ENCODE peak calls at places on chromosomes 11 and 22, in seven cellular contexts. One of them, this sample, is unnamed.

GRCh38 chr11:9266926-9267325 is 1.8 kb upstream of the DENND5A start:
- DNase-seq in transverse colon: no peak
- DNase-seq in stomach: no peak
- DNase-seq in OCI-LY7: no peak
- DNase-seq in mucosa of descending colon: no peak
- DNase-seq in CD8-positive, alpha-beta T cell: no peak
- DNase-seq in breast epithelium: no peak
- DNase-seq in this sample: no peak

GRCh38 chr11:59208956-59209355 is 3.8 kb downstream of the MPEG1 start:
- DNase-seq in transverse colon: no peak
- DNase-seq in stomach: no peak
- DNase-seq in OCI-LY7: no peak
- DNase-seq in mucosa of descending colon: no peak
- DNase-seq in CD8-positive, alpha-beta T cell: no peak
- DNase-seq in breast epithelium: no peak
- DNase-seq in this sample: no peak

GRCh38 chr22:26907366-26907765 is 250.0 kb downstream of the MIAT start:
- DNase-seq in transverse colon: no peak
- DNase-seq in stomach: no peak
- DNase-seq in OCI-LY7: no peak
- DNase-seq in mucosa of descending colon: no peak
- DNase-seq in CD8-positive, alpha-beta T cell: no peak
- DNase-seq in breast epithelium: no peak
- DNase-seq in this sample: no peak

GRCh38 chr11:110896358-110896757 is 184.1 kb upstream of the ARHGAP20 start:
- DNase-seq in transverse colon: no peak
- DNase-seq in stomach: no peak
- DNase-seq in OCI-LY7: no peak
- DNase-seq in mucosa of descending colon: no peak
- DNase-seq in CD8-positive, alpha-beta T cell: no peak
- DNase-seq in breast epithelium: no peak
- DNase-seq in this sample: no peak

GRCh38 chr11:85118151-85118550 is 509.0 kb downstream of the DLG2 start:
- DNase-seq in transverse colon: no peak
- DNase-seq in stomach: no peak
- DNase-seq in OCI-LY7: no peak
- DNase-seq in mucosa of descending colon: no peak
- DNase-seq in CD8-positive, alpha-beta T cell: no peak
- DNase-seq in breast epithelium: no peak
- DNase-seq in this sample: no peak

GRCh38 chr11:92130432-92130831 is 94.2 kb upstream of the FAT3 start:
- DNase-seq in transverse colon: no peak
- DNase-seq in stomach: no peak
- DNase-seq in OCI-LY7: no peak
- DNase-seq in mucosa of descending colon: no peak
- DNase-seq in CD8-positive, alpha-beta T cell: no peak
- DNase-seq in breast epithelium: no peak
- DNase-seq in this sample: no peak

GRCh38 chr11:63565728-63566127 is 2.5 kb upstream of the PLAAT2 start:
- DNase-seq in transverse colon: no peak
- DNase-seq in stomach: no peak
- DNase-seq in OCI-LY7: no peak
- DNase-seq in mucosa of descending colon: no peak
- DNase-seq in CD8-positive, alpha-beta T cell: no peak
- DNase-seq in breast epithelium: peak; percentile 15
- DNase-seq in this sample: no peak

GRCh38 chr11:47257518-47258316 is at the start of gene NR1H3:
- DNase-seq in transverse colon: peak; percentile 82
- DNase-seq in stomach: peak; percentile 79
- DNase-seq in OCI-LY7: peak; percentile 28
- DNase-seq in mucosa of descending colon: peak; percentile 72
- DNase-seq in CD8-positive, alpha-beta T cell: no peak
- DNase-seq in breast epithelium: peak; percentile 56
- DNase-seq in this sample: no peak

GRCh38 chr11:76778874-76779273 is 4.3 kb upstream of the TSKU start:
- DNase-seq in transverse colon: no peak
- DNase-seq in stomach: no peak
- DNase-seq in OCI-LY7: no peak
- DNase-seq in mucosa of descending colon: no peak
- DNase-seq in CD8-positive, alpha-beta T cell: no peak
- DNase-seq in breast epithelium: no peak
- DNase-seq in this sample: no peak

GRCh38 chr11:76799061-76799804 is 16.1 kb downstream of the TSKU start:
- DNase-seq in transverse colon: peak; percentile 88
- DNase-seq in stomach: peak; percentile 86
- DNase-seq in OCI-LY7: peak; percentile 58
- DNase-seq in mucosa of descending colon: peak; percentile 88
- DNase-seq in CD8-positive, alpha-beta T cell: peak; percentile 89
- DNase-seq in breast epithelium: peak; percentile 67
- DNase-seq in this sample: peak; percentile 43

GRCh38 chr22:47151490-47151889 is 389.0 kb downstream of the TBC1D22A start:
- DNase-seq in transverse colon: no peak
- DNase-seq in stomach: no peak
- DNase-seq in OCI-LY7: no peak
- DNase-seq in mucosa of descending colon: no peak
- DNase-seq in CD8-positive, alpha-beta T cell: no peak
- DNase-seq in breast epithelium: no peak
- DNase-seq in this sample: no peak

GRCh38 chr11:20011294-20011951 is 148.9 kb downstream of the DBX1 start:
- DNase-seq in transverse colon: no peak
- DNase-seq in stomach: no peak
- DNase-seq in OCI-LY7: no peak
- DNase-seq in mucosa of descending colon: no peak
- DNase-seq in CD8-positive, alpha-beta T cell: no peak
- DNase-seq in breast epithelium: no peak
- DNase-seq in this sample: no peak

GRCh38 chr11:12680246-12680939 is 6.2 kb downstream of the TEAD1 start:
- DNase-seq in transverse colon: peak; percentile 91
- DNase-seq in stomach: peak; percentile 88
- DNase-seq in OCI-LY7: no peak
- DNase-seq in mucosa of descending colon: peak; percentile 92
- DNase-seq in CD8-positive, alpha-beta T cell: no peak
- DNase-seq in breast epithelium: peak; percentile 92
- DNase-seq in this sample: peak; percentile 18

GRCh38 chr11:115566185-115566765 is 62.1 kb upstream of the CADM1 start:
- DNase-seq in transverse colon: no peak
- DNase-seq in stomach: no peak
- DNase-seq in OCI-LY7: no peak
- DNase-seq in mucosa of descending colon: no peak
- DNase-seq in CD8-positive, alpha-beta T cell: no peak
- DNase-seq in breast epithelium: no peak
- DNase-seq in this sample: no peak

GRCh38 chr11:57323503-57324153 is 1.1 kb downstream of the TNKS1BP1 start:
- DNase-seq in transverse colon: no peak
- DNase-seq in stomach: no peak
- DNase-seq in OCI-LY7: no peak
- DNase-seq in mucosa of descending colon: peak; percentile 50
- DNase-seq in CD8-positive, alpha-beta T cell: no peak
- DNase-seq in breast epithelium: no peak
- DNase-seq in this sample: no peak

GRCh38 chr11:57321388-57321995 is 3.3 kb downstream of the TNKS1BP1 start:
- DNase-seq in transverse colon: no peak
- DNase-seq in stomach: peak; percentile 51
- DNase-seq in OCI-LY7: no peak
- DNase-seq in mucosa of descending colon: peak; percentile 42
- DNase-seq in CD8-positive, alpha-beta T cell: no peak
- DNase-seq in breast epithelium: no peak
- DNase-seq in this sample: no peak

GRCh38 chr11:57322881-57323467 is 1.8 kb downstream of the TNKS1BP1 start:
- DNase-seq in transverse colon: no peak
- DNase-seq in stomach: no peak
- DNase-seq in OCI-LY7: no peak
- DNase-seq in mucosa of descending colon: no peak
- DNase-seq in CD8-positive, alpha-beta T cell: no peak
- DNase-seq in breast epithelium: no peak
- DNase-seq in this sample: no peak

GRCh38 chr11:57320719-57321387 is 3.9 kb downstream of the TNKS1BP1 start:
- DNase-seq in transverse colon: peak; percentile 50
- DNase-seq in stomach: peak; percentile 70
- DNase-seq in OCI-LY7: no peak
- DNase-seq in mucosa of descending colon: peak; percentile 63
- DNase-seq in CD8-positive, alpha-beta T cell: no peak
- DNase-seq in breast epithelium: no peak
- DNase-seq in this sample: no peak

GRCh38 chr11:57321996-57322880 is 2.5 kb downstream of the TNKS1BP1 start:
- DNase-seq in transverse colon: peak; percentile 90
- DNase-seq in stomach: peak; percentile 88
- DNase-seq in OCI-LY7: no peak
- DNase-seq in mucosa of descending colon: peak; percentile 85
- DNase-seq in CD8-positive, alpha-beta T cell: no peak
- DNase-seq in breast epithelium: peak; percentile 96
- DNase-seq in this sample: peak; percentile 89
- H3K4me1 ChIP-seq in transverse colon: peaks cover 31% of the 10 kb centered on the region
- H3K4me1 ChIP-seq in stomach: peaks cover 64% of the 10 kb centered on the region
- H3K4me1 ChIP-seq in OCI-LY7: peaks cover 28% of the 10 kb centered on the region
- H3K4me1 ChIP-seq in mucosa of descending colon: peaks cover 52% of the 10 kb centered on the region
- H3K4me1 ChIP-seq in CD8-positive, alpha-beta T cell: peaks cover 29% of the 10 kb centered on the region
- H3K4me1 ChIP-seq in breast epithelium: peaks cover 18% of the 10 kb centered on the region
- H3K4me1 ChIP-seq in this sample: peaks cover 13% of the 10 kb centered on the region

GRCh38 chr22:25558341-25558740 is 6.1 kb upstream of the GRK3 start:
- DNase-seq in transverse colon: no peak
- DNase-seq in stomach: no peak
- DNase-seq in OCI-LY7: no peak
- DNase-seq in mucosa of descending colon: no peak
- DNase-seq in CD8-positive, alpha-beta T cell: no peak
- DNase-seq in breast epithelium: no peak
- DNase-seq in this sample: no peak
- TF ChIP-seq CTCF in transverse colon: no peak
- TF ChIP-seq CTCF in stomach: no peak
- TF ChIP-seq CTCF in OCI-LY7: no peak
- TF ChIP-seq CTCF in mucosa of descending colon: no peak
- TF ChIP-seq CTCF in CD8-positive, alpha-beta T cell: no peak
- TF ChIP-seq CTCF in breast epithelium: no peak
- TF ChIP-seq CTCF in this sample: no peak

GRCh38 chr11:57651408-57651807 is 1.7 kb upstream of the YPEL4 start:
- DNase-seq in transverse colon: no peak
- DNase-seq in stomach: no peak
- DNase-seq in OCI-LY7: no peak
- DNase-seq in mucosa of descending colon: no peak
- DNase-seq in CD8-positive, alpha-beta T cell: no peak
- DNase-seq in breast epithelium: no peak
- DNase-seq in this sample: no peak
- H3K4me3 ChIP-seq in transverse colon: no peak overlapping the region
- H3K4me3 ChIP-seq in stomach: no peak overlapping the region
- H3K4me3 ChIP-seq in OCI-LY7: no peak overlapping the region
- H3K4me3 ChIP-seq in mucosa of descending colon: no peak overlapping the region
- H3K4me3 ChIP-seq in CD8-positive, alpha-beta T cell: no peak overlapping the region
- H3K4me3 ChIP-seq in breast epithelium: no peak overlapping the region
- H3K4me3 ChIP-seq in this sample: no peak overlapping the region

GRCh38 chr22:21951062-21951461 is 1.6 kb downstream of the PPM1F start:
- DNase-seq in transverse colon: no peak
- DNase-seq in stomach: no peak
- DNase-seq in OCI-LY7: no peak
- DNase-seq in mucosa of descending colon: no peak
- DNase-seq in CD8-positive, alpha-beta T cell: no peak
- DNase-seq in breast epithelium: no peak
- DNase-seq in this sample: no peak
- H3K4me1 ChIP-seq in transverse colon: peaks cover 4% of the 10 kb centered on the region
- H3K4me1 ChIP-seq in stomach: peaks cover 32% of the 10 kb centered on the region
- H3K4me1 ChIP-seq in OCI-LY7: peaks cover 6% of the 10 kb centered on the region
- H3K4me1 ChIP-seq in mucosa of descending colon: peaks cover 8% of the 10 kb centered on the region
- H3K4me1 ChIP-seq in CD8-positive, alpha-beta T cell: peaks cover 11% of the 10 kb centered on the region
- H3K4me1 ChIP-seq in breast epithelium: peaks cover 7% of the 10 kb centered on the region
- H3K4me1 ChIP-seq in this sample: peaks cover 17% of the 10 kb centered on the region

GRCh38 chr22:30925667-30926066 is 42.9 kb downstream of the MORC2 start:
- DNase-seq in transverse colon: no peak
- DNase-seq in stomach: no peak
- DNase-seq in OCI-LY7: no peak
- DNase-seq in mucosa of descending colon: no peak
- DNase-seq in CD8-positive, alpha-beta T cell: no peak
- DNase-seq in breast epithelium: no peak
- DNase-seq in this sample: no peak
- TF ChIP-seq CTCF in transverse colon: no peak
- TF ChIP-seq CTCF in stomach: no peak
- TF ChIP-seq CTCF in OCI-LY7: no peak
- TF ChIP-seq CTCF in mucosa of descending colon: no peak
- TF ChIP-seq CTCF in CD8-positive, alpha-beta T cell: no peak
- TF ChIP-seq CTCF in breast epithelium: no peak
- TF ChIP-seq CTCF in this sample: no peak

DNA sequence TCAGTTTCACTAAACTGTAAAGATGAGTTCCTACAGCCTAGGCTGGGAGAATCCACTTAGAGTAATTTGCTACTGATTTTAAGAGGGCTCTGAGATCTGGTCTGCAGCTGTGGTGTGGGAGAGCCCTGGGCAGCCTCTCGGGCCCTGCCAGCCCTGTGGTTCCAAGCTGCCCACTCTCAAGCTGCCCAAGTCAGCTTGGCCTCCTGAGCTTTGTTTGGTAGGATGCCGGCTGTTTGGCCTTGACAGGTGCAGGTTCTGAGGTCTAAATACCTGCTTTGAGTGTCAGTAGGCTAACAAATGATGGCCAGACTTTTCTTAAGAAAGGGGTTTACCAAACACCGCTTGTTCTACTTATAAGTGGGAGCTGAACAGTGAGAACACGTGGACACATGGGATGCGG is 133.3 kb upstream of the TTC12 start:
- DNase-seq in transverse colon: no peak
- DNase-seq in stomach: no peak
- DNase-seq in OCI-LY7: no peak
- DNase-seq in mucosa of descending colon: no peak
- DNase-seq in CD8-positive, alpha-beta T cell: no peak
- DNase-seq in breast epithelium: no peak
- DNase-seq in this sample: no peak
- H3K4me3 ChIP-seq in transverse colon: no peak overlapping the region
- H3K4me3 ChIP-seq in stomach: no peak overlapping the region
- H3K4me3 ChIP-seq in OCI-LY7: no peak overlapping the region
- H3K4me3 ChIP-seq in mucosa of descending colon: no peak overlapping the region
- H3K4me3 ChIP-seq in CD8-positive, alpha-beta T cell: no peak overlapping the region
- H3K4me3 ChIP-seq in breast epithelium: no peak overlapping the region
- H3K4me3 ChIP-seq in this sample: no peak overlapping the region